ENCODE peak calls at places on chromosomes 7 and 10, in six cellular contexts. W is psoas muscle, I is fibroblast of lung, K is BE2C, H is transverse colon, M is suprapubic skin. O is an unnamed sample.

GRCh38 chr7:131431289-131431688 is 103.6 kb downstream of the MKLN1 start:
- DNase-seq in W (peak; percentile 29), I (peak; percentile 92), K (peak; percentile 11), H (peak; percentile 10), M (no peak), O (peak; percentile 53)

GRCh38 chr10:95513941-95514392 is 47.2 kb downstream of the SORBS1 start:
- DNase-seq in W (peak; percentile 51), I (peak; percentile 83), K (no peak), H (no peak), M (no peak), O (no peak)

GRCh38 chr7:33766396-33766795 is 138.9 kb upstream of the BMPER start:
- DNase-seq in W (no peak), I (no peak), K (no peak), H (no peak), M (no peak), O (no peak)

GRCh38 chr10:132991706-132992432 is 49.5 kb upstream of the CFAP46 start:
- DNase-seq in W (no peak), I (no peak), K (no peak), H (no peak), M (no peak), O (no peak)

GRCh38 chr7:51045319-51046102 is 262.8 kb upstream of the GRB10 start:
- DNase-seq in W (no peak), I (peak; percentile 96), K (no peak), H (no peak), M (no peak), O (no peak)

GRCh38 chr10:121078672-121079102 is 227.5 kb downstream of the WDR11 start:
- DNase-seq in W (no peak), I (peak; percentile 61), K (no peak), H (peak; percentile 41), M (no peak), O (peak; percentile 99)

GRCh38 chr10:63588436-63589180 is 67.4 kb downstream of the REEP3 start:
- DNase-seq in W (no peak), I (peak; percentile 22), K (no peak), H (peak; percentile 33), M (no peak), O (no peak)

GRCh38 chr7:2041496-2042367 is 191.0 kb downstream of the MAD1L1 start:
- DNase-seq in W (peak; percentile 4), I (no peak), K (peak; percentile 1), H (no peak), M (peak; percentile 28), O (peak; percentile 22)

GRCh38 chr10:77417359-77417758 is 220.2 kb downstream of the KCNMA1 start:
- DNase-seq in W (no peak), I (no peak), K (no peak), H (no peak), M (no peak), O (no peak)

GRCh38 chr7:78130443-78131200 is 332.0 kb downstream of the PHTF2 start:
- DNase-seq in W (no peak), I (no peak), K (no peak), H (no peak), M (no peak), O (no peak)

GRCh38 chr7:23044581-23044980 is 30.7 kb upstream of the HYCC1 start:
- DNase-seq in W (no peak), I (no peak), K (no peak), H (no peak), M (no peak), O (no peak)

GRCh38 chr7:75039166-75039565 is 34.4 kb downstream of the RCC1L start:
- DNase-seq in W (no peak), I (peak; percentile 63), K (no peak), H (no peak), M (no peak), O (no peak)

GRCh38 chr7:111092406-111093160 is 1.7 kb downstream of the LRRN3 start:
- DNase-seq in W (no peak), I (no peak), K (no peak), H (no peak), M (no peak), O (no peak)

GRCh38 chr7:42831051-42831952 is 80.6 kb downstream of the C7orf25 start:
- DNase-seq in W (peak; percentile 16), I (peak; percentile 66), K (no peak), H (peak; percentile 20), M (no peak), O (no peak)

GRCh38 chr7:94650652-94651051 is 5.3 kb downstream of the SGCE start:
- DNase-seq in W (no peak), I (no peak), K (peak; percentile 53), H (no peak), M (no peak), O (no peak)

GRCh38 chr7:131409129-131409766 is 81.6 kb downstream of the MKLN1 start:
- DNase-seq in W (no peak), I (no peak), K (no peak), H (no peak), M (no peak), O (no peak)

GRCh38 chr7:22718200-22718711 is 8.7 kb upstream of the IL6 start:
- DNase-seq in W (no peak), I (peak; percentile 95), K (no peak), H (no peak), M (no peak), O (no peak)

GRCh38 chr7:151658778-151659177 is 139.1 kb upstream of the RHEB start:
- DNase-seq in W (no peak), I (peak; percentile 25), K (no peak), H (no peak), M (no peak), O (no peak)

GRCh38 chr7:124263232-124263827 is 230.5 kb upstream of the TMEM229A start:
- DNase-seq in W (no peak), I (no peak), K (no peak), H (no peak), M (no peak), O (no peak)

GRCh38 chr7:158324397-158325360 is 262.9 kb downstream of the PTPRN2 start:
- DNase-seq in W (no peak), I (no peak), K (no peak), H (no peak), M (no peak), O (no peak)

GRCh38 chr10:50993817-50994251 is 80.5 kb upstream of the PRKG1 start:
- DNase-seq in W (no peak), I (peak; percentile 51), K (no peak), H (no peak), M (no peak), O (no peak)

GRCh38 chr10:119006451-119007210 is 22.9 kb upstream of the NANOS1 start:
- DNase-seq in W (peak; percentile 75), I (peak; percentile 99), K (peak; percentile 47), H (peak; percentile 61), M (peak; percentile 55), O (peak; percentile 83)

GRCh38 chr10:46236941-46237681 is 49.7 kb upstream of the ANTXRL start:
- DNase-seq in W (no peak), I (no peak), K (no peak), H (no peak), M (peak; percentile 59), O (no peak)

GRCh38 chr10:48247680-48248079 is 26.8 kb downstream of the FRMPD2 start:
- DNase-seq in W (no peak), I (peak; percentile 35), K (no peak), H (no peak), M (no peak), O (no peak)

GRCh38 chr7:49187543-49188268 is 263.4 kb downstream of the CDC14C start:
- DNase-seq in W (no peak), I (no peak), K (no peak), H (no peak), M (no peak), O (no peak)

GRCh38 chr7:158439035-158439434 is 148.6 kb downstream of the PTPRN2 start:
- DNase-seq in W (no peak), I (no peak), K (no peak), H (no peak), M (no peak), O (no peak)

GRCh38 chr10:122142652-122143237 is 128.4 kb upstream of the BTBD16 start:
- DNase-seq in W (peak; percentile 51), I (no peak), K (peak; percentile 42), H (no peak), M (no peak), O (no peak)

GRCh38 chr7:40717242-40717641 is 582.4 kb downstream of the SUGCT start:
- DNase-seq in W (peak; percentile 64), I (peak; percentile 71), K (peak; percentile 94), H (peak; percentile 14), M (peak; percentile 84), O (peak; percentile 95)

DNA sequence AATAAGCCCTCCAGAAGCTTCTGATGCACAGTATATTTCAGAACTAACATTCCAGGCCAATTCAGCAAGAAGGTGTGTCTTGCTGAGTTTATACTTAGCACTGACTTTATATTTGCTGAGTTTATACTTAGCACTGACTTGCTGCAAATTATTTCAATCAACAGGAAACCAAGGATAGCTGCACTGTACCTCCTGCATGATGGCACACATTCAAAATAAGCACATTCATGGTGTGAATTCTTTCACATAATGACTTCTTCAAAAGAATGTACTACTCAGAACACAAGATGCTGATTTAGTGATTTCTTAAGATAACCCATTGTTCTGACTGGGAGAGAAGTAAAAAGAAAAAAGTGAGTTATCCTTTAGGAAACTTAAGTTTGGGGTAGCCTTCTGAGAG is 52.0 kb downstream of the JAZF1 start:
- DNase-seq in W (no peak), I (peak; percentile 89), K (no peak), H (no peak), M (no peak), O (no peak)
- H3K4me1 ChIP-seq in W (peaks cover 12% of the 10 kb centered on the region), I (peaks cover 2% of the 10 kb centered on the region), K (peaks cover 47% of the 10 kb centered on the region), H (peaks cover 12% of the 10 kb centered on the region), M (peaks cover 3% of the 10 kb centered on the region), O (no peaks in the 10 kb centered on the region)

GRCh38 chr7:71320916-71321315 is 189.0 kb downstream of the GALNT17 start:
- DNase-seq in W (no peak), I (no peak), K (no peak), H (no peak), M (no peak), O (no peak)
- TF ChIP-seq CTCF in W (no peak), I (no peak), K (no peak), H (no peak), M (no peak), O (no peak)

GRCh38 chr7:54841772-54842707 is 83.0 kb upstream of the SEC61G start:
- DNase-seq in W (no peak), I (peak; percentile 87), K (peak; percentile 33), H (peak; percentile 17), M (no peak), O (no peak)
- H3K4me1 ChIP-seq in W (no peaks in the 10 kb centered on the region), I (peaks cover 15% of the 10 kb centered on the region), K (peaks cover 7% of the 10 kb centered on the region), H (no peaks in the 10 kb centered on the region), M (peaks cover 34% of the 10 kb centered on the region), O (peaks cover 56% of the 10 kb centered on the region)

GRCh38 chr7:65892832-65893231 is 20.0 kb downstream of the VKORC1L1 start:
- DNase-seq in W (no peak), I (no peak), K (no peak), H (no peak), M (no peak), O (no peak)

GRCh38 chr7:65892169-65892568 is 19.3 kb downstream of the VKORC1L1 start:
- DNase-seq in W (no peak), I (no peak), K (no peak), H (no peak), M (no peak), O (no peak)

GRCh38 chr7:65896279-65896678 is 23.4 kb downstream of the VKORC1L1 start:
- DNase-seq in W (no peak), I (no peak), K (no peak), H (no peak), M (no peak), O (no peak)
- TF ChIP-seq CTCF in W (no peak), I (no peak), K (no peak), H (no peak), M (no peak), O (no peak)